ENCODE peak calls at places on chromosomes 6 and 20, in four cellular contexts. G is SK-N-SH, Q is epithelial cell of esophagus, N is transverse colon. X is an unnamed sample.
A peak's percentile ranks its signal among the peaks of the same experiment; 100 is the strongest.

GRCh38 chr6:157230971-157231370 is 92.3 kb downstream of the TMEM242 start:
- DNase-seq in G (no peak), Q (no peak), N (no peak), X (no peak)

GRCh38 chr6:79997728-79998127 is 6.7 kb upstream of the TTK start:
- DNase-seq in G (no peak), Q (no peak), N (no peak), X (no peak)

GRCh38 chr6:139131736-139132285 is 3.1 kb upstream of the HECA start:
- DNase-seq in G (no peak), Q (no peak), N (no peak), X (no peak)

GRCh38 chr6:35078896-35079295 is 62.2 kb downstream of the TCP11 start:
- DNase-seq in G (no peak), Q (no peak), N (no peak), X (no peak)

GRCh38 chr6:6820688-6821238 is 232.2 kb downstream of the LY86 start:
- DNase-seq in G (no peak), Q (peak; percentile 97), N (peak; percentile 82), X (peak; percentile 95)

GRCh38 chr6:10355115-10355702 is 59.7 kb downstream of the TFAP2A start:
- DNase-seq in G (no peak), Q (peak; percentile 95), N (no peak), X (peak; percentile 99)

GRCh38 chr6:151350442-151351145 is 40.8 kb downstream of the ZBTB2 start:
- DNase-seq in G (no peak), Q (no peak), N (no peak), X (no peak)

GRCh38 chr6:18216411-18216810 is 47.9 kb downstream of the DEK start:
- DNase-seq in G (no peak), Q (peak; percentile 55), N (no peak), X (peak; percentile 63)

GRCh38 chr20:15654208-15654649 is 919.0 kb downstream of the KIF16B start:
- DNase-seq in G (peak; percentile 24), Q (peak; percentile 72), N (peak; percentile 32), X (peak; percentile 62)

GRCh38 chr6:87917861-87918260 is 129.8 kb upstream of the SPACA1 start:
- DNase-seq in G (no peak), Q (no peak), N (no peak), X (no peak)

GRCh38 chr20:37223053-37223452 is 38.6 kb downstream of the GHRH start:
- DNase-seq in G (no peak), Q (peak; percentile 90), N (no peak), X (peak; percentile 88)

GRCh38 chr20:63044204-63044600 is 37.4 kb upstream of the BHLHE23 start:
- DNase-seq in G (no peak), Q (no peak), N (no peak), X (no peak)

GRCh38 chr20:39534846-39535245 is 572.7 kb downstream of the DHX35 start:
- DNase-seq in G (no peak), Q (no peak), N (no peak), X (no peak)
- H3K4me3 ChIP-seq in G (no peak overlapping the region), Q (no peak overlapping the region), N (no peak overlapping the region), X (no peak overlapping the region)

GRCh38 chr6:90273863-90274262 is 22.8 kb downstream of the BACH2 start:
- DNase-seq in G (no peak), Q (no peak), N (no peak), X (no peak)
- H3K4me3 ChIP-seq in G (no peak overlapping the region), Q (no peak overlapping the region), N (no peak overlapping the region), X (no peak overlapping the region)

GRCh38 chr6:32092760-32093497 is 16.2 kb downstream of the TNXB start:
- DNase-seq in G (no peak), Q (no peak), N (no peak), X (no peak)

GRCh38 chr6:32096394-32097258 is 12.5 kb downstream of the TNXB start:
- DNase-seq in G (peak; percentile 77), Q (no peak), N (no peak), X (no peak)

GRCh38 chr6:32095338-32096086 is 13.6 kb downstream of the TNXB start:
- DNase-seq in G (peak; percentile 64), Q (no peak), N (no peak), X (no peak)

GRCh38 chr6:32096087-32096393 is 13.1 kb downstream of the TNXB start:
- DNase-seq in G (peak; percentile 59), Q (no peak), N (no peak), X (no peak)
- H3K4me3 ChIP-seq in G (peak overlapping the region; percentile 9), Q (no peak overlapping the region), N (no peak overlapping the region), X (no peak overlapping the region)

GRCh38 chr6:109092074-109092473 is 2.6 kb downstream of the SESN1 start:
- DNase-seq in G (no peak), Q (no peak), N (no peak), X (no peak)
- H3K4me3 ChIP-seq in G (peak overlapping the region; percentile 96), Q (no peak overlapping the region), N (peak overlapping the region; percentile 72), X (no peak overlapping the region)

GRCh38 chr6:99254616-99255550 is 94.6 kb downstream of the FAXC start:
- DNase-seq in G (no peak), Q (no peak), N (no peak), X (no peak)

GRCh38 chr6:99252421-99252820 is 97.1 kb downstream of the FAXC start:
- DNase-seq in G (no peak), Q (no peak), N (no peak), X (no peak)

GRCh38 chr6:99250476-99250875 is 99.0 kb downstream of the FAXC start:
- DNase-seq in G (no peak), Q (no peak), N (no peak), X (no peak)

GRCh38 chr6:99253271-99253670 is 96.2 kb downstream of the FAXC start:
- DNase-seq in G (no peak), Q (no peak), N (no peak), X (no peak)
- H3K4me3 ChIP-seq in G (no peak overlapping the region), Q (no peak overlapping the region), N (no peak overlapping the region), X (no peak overlapping the region)

X was measured in bronchial epithelial cell.